ENCODE peak calls at places on chromosomes 5 and 9, in seven cellular contexts. H, G, I, O, R, B and A are unnamed samples.

GRCh38 chr5:38673671-38674071 is 117.2 kb upstream of the LIFR start:
- DNase-seq in H (no peak), G (peak; percentile 61), I (no peak), O (no peak), R (peak; percentile 9), B (peak; percentile 41), A (no peak)

GRCh38 chr9:116812231-116813028 is 125.3 kb downstream of the TRIM32 start:
- DNase-seq in H (no peak), G (no peak), I (no peak), O (no peak), R (no peak), B (peak; percentile 5), A (no peak)

GRCh38 chr5:126464959-126465358 is 41.8 kb downstream of the GRAMD2B start:
- DNase-seq in H (no peak), G (no peak), I (no peak), O (no peak), R (no peak), B (no peak), A (no peak)

GRCh38 chr5:127236254-127236653 is 54.3 kb upstream of the MEGF10 start:
- DNase-seq in H (no peak), G (no peak), I (peak; percentile 4), O (no peak), R (no peak), B (no peak), A (no peak)

GRCh38 chr9:77587851-77588250 is 60.3 kb downstream of the GNA14 start:
- DNase-seq in H (no peak), G (no peak), I (no peak), O (no peak), R (no peak), B (no peak), A (no peak)

GRCh38 chr5:135319458-135319857 is 79.6 kb downstream of the MACROH2A1 start:
- DNase-seq in H (no peak), G (no peak), I (no peak), O (peak; percentile 38), R (no peak), B (no peak), A (no peak)

GRCh38 chr5:962386-962785 is 46.2 kb upstream of the NKD2 start:
- DNase-seq in H (no peak), G (no peak), I (no peak), O (peak; percentile 49), R (no peak), B (no peak), A (no peak)

GRCh38 chr9:27355166-27355565 is 58.2 kb upstream of the EQTN start:
- DNase-seq in H (no peak), G (no peak), I (peak; percentile 15), O (no peak), R (peak; percentile 13), B (peak; percentile 62), A (no peak)

GRCh38 chr5:83430130-83431010 is 41.2 kb upstream of the VCAN start:
- DNase-seq in H (peak; percentile 45), G (peak; percentile 92), I (peak; percentile 73), O (peak; percentile 57), R (peak; percentile 82), B (peak; percentile 84), A (peak; percentile 67)

GRCh38 chr9:124309665-124310064 is 51.9 kb downstream of the NEK6 start:
- DNase-seq in H (no peak), G (peak; percentile 49), I (peak; percentile 89), O (peak; percentile 96), R (peak; percentile 95), B (peak; percentile 98), A (peak; percentile 97)

GRCh38 chr9:133449760-133450159 is 10.0 kb upstream of the CACFD1 start:
- DNase-seq in H (no peak), G (no peak), I (no peak), O (no peak), R (no peak), B (no peak), A (no peak)

GRCh38 chr5:124056326-124057160 is 544.6 kb downstream of the CSNK1G3 start:
- DNase-seq in H (no peak), G (no peak), I (no peak), O (no peak), R (no peak), B (no peak), A (no peak)

GRCh38 chr9:134492281-134492691 is 149.3 kb upstream of the COL5A1 start:
- DNase-seq in H (no peak), G (no peak), I (peak; percentile 100), O (no peak), R (peak; percentile 95), B (peak; percentile 86), A (no peak)

GRCh38 chr5:176596689-176597416 is 13.1 kb downstream of the GPRIN1 start:
- DNase-seq in H (peak; percentile 66), G (peak; percentile 83), I (peak; percentile 33), O (no peak), R (peak; percentile 36), B (peak; percentile 37), A (peak; percentile 60)

GRCh38 chr5:140480310-140481014 is 67.0 kb upstream of the EIF4EBP3 start:
- DNase-seq in H (no peak), G (no peak), I (peak; percentile 5), O (no peak), R (peak; percentile 16), B (peak; percentile 16), A (peak; percentile 82)

GRCh38 chr5:371811-372555 is 50.5 kb downstream of the AHRR start:
- DNase-seq in H (no peak), G (no peak), I (no peak), O (peak; percentile 39), R (peak; percentile 18), B (peak; percentile 28), A (no peak)

GRCh38 chr5:141597814-141598213 is 21.0 kb downstream of the DIAPH1 start:
- DNase-seq in H (no peak), G (no peak), I (no peak), O (no peak), R (no peak), B (no peak), A (no peak)

GRCh38 chr5:120465281-120465961 is 1.3 kb downstream of the PRR16 start:
- DNase-seq in H (no peak), G (peak; percentile 77), I (peak; percentile 73), O (peak; percentile 67), R (no peak), B (peak; percentile 67), A (no peak)
- H3K4me3 ChIP-seq in H (no peak overlapping the region), G (peak overlapping the region; percentile 73), I (peak overlapping the region; percentile 99), O (peak overlapping the region; percentile 80), R (peak overlapping the region; percentile 72), B (peak overlapping the region; percentile 81), A (peak overlapping the region; percentile 84)

GRCh38 chr5:119335261-119335677 is 20.6 kb upstream of the TNFAIP8 start:
- DNase-seq in H (no peak), G (no peak), I (no peak), O (no peak), R (no peak), B (no peak), A (no peak)

GRCh38 chr5:119331566-119332095 is 24.2 kb upstream of the TNFAIP8 start:
- DNase-seq in H (no peak), G (no peak), I (no peak), O (no peak), R (no peak), B (no peak), A (no peak)

GRCh38 chr5:119336262-119336661 is 19.6 kb upstream of the TNFAIP8 start:
- DNase-seq in H (no peak), G (no peak), I (no peak), O (no peak), R (no peak), B (no peak), A (no peak)

GRCh38 chr5:119332978-119333401 is 22.8 kb upstream of the TNFAIP8 start:
- DNase-seq in H (no peak), G (no peak), I (no peak), O (no peak), R (no peak), B (no peak), A (no peak)

GRCh38 chr5:119333421-119333851 is 22.4 kb upstream of the TNFAIP8 start:
- DNase-seq in H (no peak), G (no peak), I (no peak), O (no peak), R (no peak), B (no peak), A (no peak)
- H3K4me3 ChIP-seq in H (peak overlapping the region; percentile 80), G (no peak overlapping the region), I (no peak overlapping the region), O (no peak overlapping the region), R (no peak overlapping the region), B (no peak overlapping the region), A (no peak overlapping the region)

GRCh38 chr9:129490583-129491485 is 130.1 kb downstream of the C9orf50 start:
- DNase-seq in H (no peak), G (no peak), I (no peak), O (peak; percentile 76), R (no peak), B (peak; percentile 54), A (no peak)
- H3K4me3 ChIP-seq in H (peak overlapping the region; percentile 43), G (no peak overlapping the region), I (peak overlapping the region; percentile 62), O (peak overlapping the region; percentile 2), R (peak overlapping the region; percentile 56), B (peak overlapping the region; percentile 34), A (no peak overlapping the region)

GRCh38 chr5:55994502-55994997 is at the start of gene IL6ST:
- DNase-seq in H (no peak), G (peak; percentile 89), I (peak; percentile 75), O (peak; percentile 85), R (peak; percentile 95), B (peak; percentile 78), A (peak; percentile 83)
- H3K4me3 ChIP-seq in H (peak within 1 kb of the TSS; percentile 97), G (peak within 1 kb of the TSS; percentile 82), I (peak within 1 kb of the TSS; percentile 68), O (peak within 1 kb of the TSS; percentile 86), R (peak within 1 kb of the TSS; percentile 94), B (peak within 1 kb of the TSS; percentile 98), A (peak within 1 kb of the TSS; percentile 99)

DNA sequence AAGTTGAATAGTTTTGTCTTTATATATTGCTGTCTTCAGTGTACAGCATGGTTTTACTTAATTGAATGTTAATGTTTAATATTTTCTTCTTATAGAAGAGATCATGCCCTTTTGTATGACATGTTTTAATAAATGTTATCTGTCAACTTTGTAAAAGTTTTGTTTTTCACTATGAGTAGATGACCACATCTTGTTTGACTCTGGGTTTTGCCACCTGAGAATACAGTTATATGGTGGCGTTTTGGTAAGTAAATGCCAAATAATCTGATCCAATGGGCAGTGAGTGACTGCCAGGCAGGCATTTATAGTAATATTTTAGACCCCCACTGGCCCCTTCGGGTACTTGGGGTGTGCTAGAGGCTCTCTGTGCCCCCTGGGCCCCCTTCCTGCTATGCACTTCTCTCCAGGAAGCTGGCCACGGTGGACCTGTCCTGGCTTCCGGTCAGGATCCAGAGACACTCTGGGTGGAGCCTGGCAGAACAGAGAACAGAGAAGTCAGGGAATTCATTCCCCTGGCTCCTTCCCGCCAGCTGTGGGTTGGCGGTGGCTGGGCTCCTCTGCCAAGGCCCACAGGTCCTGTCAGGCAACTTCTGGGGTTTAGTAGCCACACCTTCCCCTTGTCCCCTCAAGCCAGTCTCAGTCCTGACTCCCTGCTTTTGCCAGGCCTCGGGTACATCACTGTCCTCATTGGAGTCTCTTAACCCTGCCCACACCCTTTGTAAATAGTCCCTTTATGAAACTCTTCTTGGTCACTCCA is 22.2 kb upstream of the ZBTB34 start:
- DNase-seq in H (no peak), G (no peak), I (no peak), O (peak; percentile 21), R (no peak), B (no peak), A (no peak)
- H3K4me3 ChIP-seq in H (no peak overlapping the region), G (no peak overlapping the region), I (no peak overlapping the region), O (no peak overlapping the region), R (no peak overlapping the region), B (no peak overlapping the region), A (no peak overlapping the region)